ENCODE peak calls at places on chromosome 4, in eight cellular contexts. J is substantia nigra; S is SW480; V is colonic mucosa; W is NCI-H1105; U is BE2C; N is HFF-Myc; A is CD4-positive, CD25-positive, alpha-beta regulatory T cell. X is an unnamed sample.

GRCh38 chr4:23234716-23235115 is 542.0 kb downstream of the GBA3 start:
- DNase-seq in N (no peak), U (no peak), J (no peak), W (no peak), A (no peak), S (no peak), V (no peak), X (no peak)

GRCh38 chr4:141909541-141909940 is 273.2 kb downstream of the IL15 start:
- DNase-seq in V (no peak), U (no peak), S (no peak), W (no peak), N (no peak), A (no peak), J (no peak), X (no peak)

GRCh38 chr4:156939801-156940200 is 31.8 kb downstream of the PDGFC start:
- DNase-seq in U (no peak), W (no peak), V (no peak), J (no peak), N (no peak), S (no peak), A (no peak), X (no peak)

GRCh38 chr4:140637836-140638235 is 69.1 kb upstream of the UCP1 start:
- DNase-seq in N (no peak), V (peak), U (peak), A (peak), S (peak), W (no peak), J (no peak), X (no peak)

GRCh38 chr4:12409507-12410190 is 981.0 kb upstream of the HS3ST1 start:
- DNase-seq in S (peak), W (no peak), V (no peak), N (no peak), A (no peak), U (no peak), J (no peak), X (no peak)

GRCh38 chr4:79576480-79576803 is 168.4 kb upstream of the GK2 start:
- DNase-seq in A (peak), W (peak), J (no peak), U (peak), V (no peak), S (peak), N (peak), X (peak)

GRCh38 chr4:38075370-38076152 is 115.4 kb downstream of the PTTG2 start:
- DNase-seq in V (peak), S (no peak), U (no peak), N (no peak), J (no peak), W (no peak), A (no peak), X (no peak)

GRCh38 chr4:61619528-61619927 is 419.4 kb downstream of the ADGRL3 start:
- DNase-seq in U (peak), V (no peak), S (no peak), J (no peak), A (no peak), N (no peak), W (no peak), X (no peak)

GRCh38 chr4:23931489-23931830 is 41.6 kb upstream of the PPARGC1A start:
- DNase-seq in A (no peak), U (no peak), V (no peak), S (no peak), W (no peak), J (no peak), N (no peak), X (no peak)

GRCh38 chr4:90030953-90031352 is 96.2 kb upstream of the CCSER1 start:
- DNase-seq in N (no peak), W (no peak), S (peak), V (no peak), A (no peak), U (peak), J (no peak), X (no peak)

GRCh38 chr4:11614426-11614825 is 185.7 kb upstream of the HS3ST1 start:
- DNase-seq in N (no peak), A (no peak), J (no peak), U (no peak), S (no peak), W (no peak), V (no peak), X (no peak)

GRCh38 chr4:5773271-5773555 is 62.2 kb downstream of the EVC start:
- DNase-seq in N (peak), W (no peak), A (no peak), J (no peak), V (no peak), U (no peak), S (no peak), X (no peak)

GRCh38 chr4:183561905-183562304 is 57.0 kb downstream of the ING2 start:
- DNase-seq in V (no peak), J (no peak), S (no peak), W (no peak), A (no peak), N (no peak), U (no peak), X (no peak)

GRCh38 chr4:147034372-147034771 is 88.7 kb upstream of the TTC29 start:
- DNase-seq in A (no peak), U (no peak), N (no peak), W (no peak), V (no peak), J (no peak), S (no peak), X (no peak)

GRCh38 chr4:119233750-119234149 is 21.2 kb downstream of the USP53 start:
- DNase-seq in N (no peak), V (no peak), U (no peak), S (no peak), A (peak), J (no peak), W (no peak), X (no peak)

GRCh38 chr4:159105761-159106243 is 2.9 kb downstream of the RAPGEF2 start:
- DNase-seq in A (peak), S (no peak), W (no peak), U (no peak), N (no peak), J (no peak), V (no peak), X (peak)

GRCh38 chr4:177696438-177696966 is 254.3 kb upstream of the AGA start:
- DNase-seq in W (no peak), U (peak), V (no peak), J (no peak), N (no peak), A (no peak), S (no peak), X (no peak)

GRCh38 chr4:23881674-23882337 is 8.0 kb downstream of the PPARGC1A start:
- DNase-seq in A (no peak), W (no peak), N (no peak), U (no peak), S (no peak), J (no peak), V (no peak), X (no peak)

GRCh38 chr4:107900067-107900466 is 31.3 kb upstream of the CYP2U1 start:
- DNase-seq in A (no peak), J (no peak), W (no peak), U (no peak), V (no peak), N (no peak), S (no peak), X (no peak)

GRCh38 chr4:13920901-13921300 is 293.4 kb upstream of the BOD1L1 start:
- DNase-seq in U (no peak), S (peak), N (peak), J (no peak), V (peak), W (no peak), A (no peak), X (peak)

GRCh38 chr4:32789026-32789608 is 2068.9 kb downstream of the PCDH7 start:
- DNase-seq in U (no peak), W (no peak), J (no peak), A (no peak), V (no peak), N (no peak), S (no peak), X (peak)

GRCh38 chr4:47704693-47705325 is 133.1 kb downstream of the CORIN start:
- DNase-seq in U (peak), N (no peak), V (no peak), J (no peak), A (peak), W (peak), S (peak), X (no peak)

GRCh38 chr4:1171306-1172227 is 816 bp downstream of the SPON2 start:
- DNase-seq in J (no peak), V (peak), W (no peak), N (no peak), U (no peak), S (no peak), A (peak), X (no peak)

GRCh38 chr4:108730579-108730978 is 32.3 kb downstream of the ETNPPL start:
- DNase-seq in A (no peak), W (no peak), U (no peak), J (no peak), N (peak), S (no peak), V (no peak), X (no peak)

X was measured in amniotic stem cell.